ENCODE peak calls at places on chromosomes 16 and 17, in four cellular contexts. B is neural progenitor cell, D is tibial nerve, V is lung. E is an unnamed sample. For H3K27me3, the result is how much of the 10 kb centered on the place peaks cover.

GRCh38 chr16:73122604-73123386 is 74.9 kb upstream of the ZFHX3 start:
- DNase-seq in B (no peak), D (peak), V (no peak), E (peak)

GRCh38 chr17:50318551-50319310 is 27.2 kb upstream of the XYLT2 start:
- DNase-seq in B (no peak), D (no peak), V (no peak), E (no peak)

GRCh38 chr17:74151551-74152315 is 51.7 kb upstream of the RPL38 start:
- DNase-seq in B (no peak), D (no peak), V (no peak), E (no peak)

GRCh38 chr17:48723555-48724239 is 712 bp downstream of the PRAC2 start:
- DNase-seq in B (peak), D (no peak), V (no peak), E (no peak)

GRCh38 chr17:59620518-59621259 is 994 bp downstream of the CLTC start:
- DNase-seq in B (peak), D (peak), V (peak), E (no peak)

GRCh38 chr17:62109378-62109902 is 44.4 kb upstream of the MED13 start:
- DNase-seq in B (peak), D (no peak), V (peak), E (no peak)

GRCh38 chr17:59367657-59368045 is 36.2 kb downstream of the YPEL2 start:
- DNase-seq in B (no peak), D (no peak), V (no peak), E (no peak)

GRCh38 chr17:951388-952132 is 28.0 kb downstream of the NXN start:
- DNase-seq in B (peak), D (no peak), V (no peak), E (no peak)

GRCh38 chr17:76645481-76645880 is 1.9 kb upstream of the ST6GALNAC1 start:
- DNase-seq in B (no peak), D (no peak), V (no peak), E (no peak)

GRCh38 chr16:3640632-3641501 is 13.6 kb upstream of the DNASE1 start:
- DNase-seq in B (no peak), D (no peak), V (no peak), E (no peak)

GRCh38 chr17:73589096-73589980 is 54.9 kb downstream of the SDK2 start:
- DNase-seq in B (peak), D (no peak), V (no peak), E (no peak)

GRCh38 chr16:76577003-76577402 is 299.8 kb downstream of the CNTNAP4 start:
- DNase-seq in B (no peak), D (no peak), V (no peak), E (no peak)

DNA sequence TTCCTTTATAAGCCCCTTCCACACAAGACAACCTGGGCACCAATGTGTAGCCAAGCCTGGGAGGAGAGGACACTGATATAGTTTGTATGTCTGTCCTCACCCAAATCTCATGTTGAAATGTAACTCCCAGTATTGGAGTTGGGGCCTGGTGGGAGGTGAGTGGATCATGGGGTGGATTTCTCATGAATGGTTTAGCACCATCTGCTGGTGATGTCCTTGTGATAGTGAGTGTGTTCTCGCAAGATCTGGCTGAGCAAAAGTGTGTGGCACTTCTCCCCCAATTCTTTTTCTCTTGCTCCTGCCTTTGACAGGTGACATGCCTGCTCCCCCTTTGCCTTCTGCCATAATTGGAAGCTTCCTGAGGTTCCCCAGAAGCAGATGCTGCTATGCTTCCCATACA is 135.8 kb downstream of the USP31 start:
- DNase-seq in B (peak), D (no peak), V (no peak), E (no peak)
- TF ChIP-seq CTCF in B (peak), D (no peak), V (no peak), E (no peak)

DNA sequence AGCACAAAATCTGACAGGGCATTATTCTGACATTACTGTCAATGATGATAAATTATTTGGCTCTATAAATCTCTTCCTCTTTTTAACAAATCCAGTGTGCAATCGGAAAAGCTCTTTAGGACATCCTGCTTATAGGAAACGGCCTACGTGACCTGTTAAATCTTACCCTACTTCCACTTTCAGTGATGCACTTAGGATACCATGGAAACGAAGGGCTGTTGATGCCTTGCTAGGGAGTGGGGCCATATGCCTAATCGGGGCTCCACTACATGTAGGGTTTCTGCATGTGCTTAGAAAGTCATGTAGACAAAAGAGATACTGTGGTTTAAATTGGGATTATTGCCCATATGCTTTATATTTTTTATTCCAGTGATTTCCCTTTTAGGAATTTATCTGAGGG is 27.2 kb downstream of the ZNF594 start:
- DNase-seq in B (no peak), D (no peak), V (no peak), E (no peak)
- H3K27ac ChIP-seq in B (no peak), D (no peak), V (no peak), E (no peak)

DNA sequence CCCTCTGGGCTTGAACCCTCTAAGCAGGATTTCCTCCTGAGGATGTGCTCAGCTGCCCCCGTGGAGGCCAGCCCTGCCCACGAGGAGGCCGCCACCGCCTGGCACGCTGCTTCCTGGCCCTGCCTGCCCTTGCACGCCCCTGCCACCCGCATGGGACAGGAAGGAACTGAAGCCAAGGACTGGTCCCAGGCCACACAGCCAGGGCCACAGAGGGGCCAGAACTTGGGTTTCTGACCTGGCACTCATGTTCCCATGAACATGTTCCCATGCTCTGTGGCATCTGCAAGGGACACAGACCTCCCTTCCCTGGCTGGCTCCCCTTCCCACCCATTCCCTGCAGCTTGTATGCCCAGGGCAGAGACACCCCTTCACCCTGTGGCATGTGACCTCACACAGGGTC is 24.1 kb upstream of the MTSS2 start:
- DNase-seq in B (no peak), D (no peak), V (no peak), E (no peak)
- H3K27me3 ChIP-seq in B (under half), D (under half), V (under half), E (under half)

DNA sequence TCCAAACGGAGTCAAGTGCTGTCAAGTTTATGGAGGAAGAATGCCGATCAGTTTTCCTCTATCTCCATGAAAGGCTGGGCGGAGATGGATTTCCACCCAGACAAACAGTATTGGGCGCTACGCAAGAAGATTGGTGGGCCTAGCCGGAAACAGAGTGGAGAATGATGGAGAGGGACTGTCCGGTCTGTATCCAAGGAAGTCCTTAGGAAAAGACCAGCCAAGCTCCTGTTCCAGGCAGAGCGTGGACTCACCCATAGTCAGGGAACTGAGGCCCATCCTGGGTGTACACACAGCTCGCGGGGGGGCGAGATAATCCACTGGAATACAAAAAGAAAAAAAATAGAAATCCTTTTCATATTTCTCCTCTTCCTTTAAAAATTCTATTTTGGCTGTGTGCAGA is 1.5 kb upstream of the ABCC12 start:
- DNase-seq in B (no peak), D (no peak), V (no peak), E (no peak)
- TF ChIP-seq CTCF in B (no peak), D (no peak), V (no peak), E (no peak)

GRCh38 chr16:86252596-86252995 is 257.7 kb upstream of the FOXF1 start:
- DNase-seq in B (peak), D (no peak), V (no peak), E (no peak)

GRCh38 chr16:86248325-86248905 is 261.9 kb upstream of the FOXF1 start:
- DNase-seq in B (no peak), D (no peak), V (no peak), E (no peak)

GRCh38 chr16:86256995-86257394 is 253.3 kb upstream of the FOXF1 start:
- DNase-seq in B (no peak), D (no peak), V (no peak), E (no peak)

GRCh38 chr16:86249631-86250030 is 260.7 kb upstream of the FOXF1 start:
- DNase-seq in B (no peak), D (no peak), V (no peak), E (no peak)

DNA sequence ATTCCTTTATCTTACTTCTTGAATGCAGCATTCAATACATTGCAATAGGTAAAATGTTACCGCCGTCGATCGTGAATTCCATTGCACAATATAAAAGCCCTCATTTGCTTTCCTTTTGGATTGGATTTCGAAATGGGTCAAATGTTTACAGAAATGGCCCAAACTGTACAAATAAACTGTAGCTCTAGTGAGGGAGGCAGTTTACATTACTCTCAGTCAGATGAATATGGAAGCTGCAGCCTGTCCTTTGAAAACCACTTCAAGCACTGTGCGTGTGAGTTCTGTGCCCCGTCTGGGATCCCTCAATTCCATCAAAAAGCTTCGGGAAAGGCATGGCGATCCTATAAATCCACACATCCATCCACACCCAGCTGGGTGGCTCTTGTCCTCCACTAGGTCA is 258.6 kb upstream of the FOXF1 start:
- DNase-seq in B (no peak), D (no peak), V (no peak), E (no peak)
- H3K27ac ChIP-seq in B (no peak), D (no peak), V (no peak), E (no peak)

DNA sequence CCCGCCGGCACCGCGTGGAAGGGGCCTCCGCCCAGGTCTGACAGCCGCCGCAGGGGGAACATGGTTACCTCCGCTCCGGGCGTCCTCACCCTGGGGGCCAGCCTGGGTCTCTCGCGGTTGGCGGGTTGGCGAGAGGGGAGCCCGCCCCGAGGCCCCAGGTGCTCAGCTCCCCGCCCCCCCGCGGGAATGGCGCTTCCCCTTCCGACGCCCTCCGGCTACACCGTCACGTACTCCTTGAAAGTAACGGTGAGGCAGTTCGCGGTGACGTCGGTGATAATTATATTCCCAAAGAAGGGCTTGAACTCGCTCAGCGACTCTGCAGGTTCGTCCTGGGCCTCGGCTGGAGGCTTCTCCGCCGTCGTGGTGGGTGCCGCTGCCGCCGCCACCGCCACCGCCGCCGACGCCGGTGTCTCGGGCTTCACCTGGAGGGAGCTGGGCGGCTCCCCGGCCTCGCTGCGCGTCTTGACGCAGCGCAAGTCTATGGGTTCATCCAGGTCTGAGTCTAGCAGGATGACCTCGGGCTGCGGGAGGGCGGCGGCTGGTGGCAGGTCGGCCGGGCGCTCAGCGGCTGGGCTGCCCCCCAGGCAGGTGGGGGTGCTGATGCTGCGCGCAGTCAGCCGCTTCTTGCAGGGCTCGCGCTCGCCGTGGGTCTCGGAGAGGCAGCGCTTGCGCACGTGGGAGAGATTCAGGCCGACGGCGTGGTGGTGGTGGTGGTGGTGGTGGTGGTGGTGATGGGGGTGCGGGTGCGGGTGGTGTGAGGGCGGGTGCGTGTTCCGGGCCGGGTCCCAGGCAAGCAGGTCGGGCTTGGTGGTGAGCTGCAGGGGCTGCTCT is 5.3 kb downstream of the CBX4 start:
- DNase-seq in B (peak), D (no peak), V (no peak), E (no peak)
- H3K27me3 ChIP-seq in B (half or more), D (under half), V (under half), E (under half)

GRCh38 chr17:67289174-67289876 is 44.3 kb upstream of the HELZ start:
- DNase-seq in B (no peak), D (peak), V (peak), E (peak)
- TF ChIP-seq CTCF in B (no peak), D (no peak), V (no peak), E (no peak)

GRCh38 chr17:75531724-75532090 is 6.2 kb downstream of the LLGL2 start:
- DNase-seq in B (no peak), D (no peak), V (peak), E (no peak)
- H3K27ac ChIP-seq in B (no peak), D (peak), V (peak), E (no peak)

GRCh38 chr17:9566067-9566466 is 9.6 kb downstream of the STX8 start:
- DNase-seq in B (no peak), D (no peak), V (no peak), E (no peak)
- H3K27me3 ChIP-seq in B (under half), D (under half), V (under half), E (under half)

DNA sequence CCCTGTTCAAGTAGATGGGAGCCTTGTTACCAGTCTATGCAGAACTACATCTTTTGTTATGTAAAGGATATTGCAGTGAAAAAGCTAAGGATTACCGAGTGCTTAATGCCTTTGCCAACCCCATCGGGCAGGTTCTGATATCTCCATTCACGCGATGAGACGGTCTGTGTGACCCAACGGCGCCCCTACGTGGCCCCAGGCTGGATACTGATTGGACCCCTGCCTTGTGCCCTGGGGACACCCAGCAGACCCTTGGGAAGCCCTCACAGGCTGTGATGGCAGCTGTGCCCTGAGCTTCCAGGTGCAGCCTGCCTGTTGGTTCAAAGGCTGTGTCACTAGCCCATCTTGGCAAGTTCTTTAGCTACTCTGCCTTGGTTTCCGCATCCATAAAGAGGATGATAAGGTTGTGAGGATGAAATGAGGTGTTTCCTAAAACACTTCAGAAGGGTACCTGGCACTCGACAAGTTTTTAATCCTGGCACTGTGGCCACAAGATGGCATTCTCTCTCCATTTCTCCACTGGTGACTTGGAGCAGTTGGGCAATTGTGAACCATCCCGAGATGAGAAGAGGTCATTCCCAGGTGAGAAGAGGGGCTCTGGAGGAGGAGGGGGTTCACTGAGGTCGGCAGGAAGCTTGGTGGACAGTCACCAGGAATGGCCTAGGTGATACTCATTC is 33.6 kb downstream of the HAPSTR1 start:
- DNase-seq in B (no peak), D (no peak), V (peak), E (no peak)
- TF ChIP-seq CTCF in B (no peak), D (no peak), V (no peak), E (no peak)

E was measured in psoas muscle.